ENCODE peak calls at places on chromosomes 1 and 21, in six cellular contexts. L is AML-193, J is EL, Z is upper lobe of left lung, D is GM12865, W is GOT3. S is an unnamed sample.

GRCh38 chr21:33813832-33814231 is 101.8 kb downstream of the ATP5PO start:
- DNase-seq in L (no peak), J (no peak), Z (no peak), D (no peak), W (no peak), S (no peak)

GRCh38 chr1:203202431-203203245 is 16.1 kb upstream of the CHI3L1 start:
- DNase-seq in L (peak; percentile 84), J (peak; percentile 54), Z (peak; percentile 48), D (no peak), W (peak; percentile 61), S (no peak)

GRCh38 chr1:227926896-227927885 is 20.5 kb downstream of the WNT9A start:
- DNase-seq in L (no peak), J (no peak), Z (no peak), D (no peak), W (no peak), S (no peak)

GRCh38 chr1:203840208-203840808 is 21.1 kb upstream of the SNRPE start:
- DNase-seq in L (no peak), J (no peak), Z (no peak), D (no peak), W (no peak), S (no peak)

GRCh38 chr1:5430911-5431310 is 561.3 kb downstream of the NPHP4 start:
- DNase-seq in L (no peak), J (no peak), Z (no peak), D (no peak), W (no peak), S (no peak)

GRCh38 chr1:147478556-147478955 is 62.7 kb upstream of the BCL9 start:
- DNase-seq in L (no peak), J (peak; percentile 39), Z (no peak), D (no peak), W (no peak), S (no peak)

GRCh38 chr1:101995984-101996731 is 568 bp downstream of the OLFM3 start:
- DNase-seq in L (no peak), J (no peak), Z (no peak), D (no peak), W (no peak), S (no peak)

GRCh38 chr1:31122101-31122735 is 56.7 kb upstream of the PUM1 start:
- DNase-seq in L (no peak), J (no peak), Z (no peak), D (peak; percentile 17), W (no peak), S (no peak)

GRCh38 chr1:110245876-110246620 is 35.9 kb downstream of the KCNC4 start:
- DNase-seq in L (no peak), J (no peak), Z (peak; percentile 5), D (no peak), W (no peak), S (no peak)

GRCh38 chr1:19154876-19155275 is 55.2 kb downstream of the UBR4 start:
- DNase-seq in L (no peak), J (no peak), Z (no peak), D (no peak), W (no peak), S (peak; percentile 85)

GRCh38 chr1:41935226-41935625 is 16.5 kb upstream of the HIVEP3 start:
- DNase-seq in L (no peak), J (peak; percentile 41), Z (no peak), D (no peak), W (no peak), S (peak; percentile 40)